ENCODE peak calls at places on chromosomes 4 and X, in nine cellular contexts. U, J, E, Q, L, M, P, D and W are unnamed samples.

GRCh38 chr4:110897779-110898178 is 274.9 kb upstream of the PITX2 start:
- DNase-seq in U (no peak), J (no peak), E (no peak), Q (no peak), L (no peak), M (no peak), P (no peak), D (peak; percentile 57), W (no peak)

GRCh38 chrX:153153516-153153915 is 25.6 kb upstream of the MAGEA1 start:
- DNase-seq in U (no peak), J (no peak), E (no peak), Q (no peak), L (no peak), M (no peak), P (no peak), D (no peak), W (no peak)

GRCh38 chrX:39811391-39811790 is 286.4 kb downstream of the BCOR start:
- DNase-seq in U (peak; percentile 76), J (no peak), E (no peak), Q (no peak), L (no peak), M (no peak), P (no peak), D (no peak), W (no peak)

GRCh38 chr4:80196259-80197131 is 808 bp upstream of the PRDM8 start:
- DNase-seq in U (peak; percentile 84), J (no peak), E (no peak), Q (no peak), L (no peak), M (peak; percentile 40), P (no peak), D (peak; percentile 86), W (no peak)

GRCh38 chr4:1201851-1202525 is 29.6 kb upstream of the SPON2 start:
- DNase-seq in U (no peak), J (peak; percentile 94), E (no peak), Q (peak; percentile 38), L (peak; percentile 92), M (no peak), P (no peak), D (no peak), W (no peak)

GRCh38 chr4:67593741-67594175 is 35.2 kb downstream of the STAP1 start:
- DNase-seq in U (no peak), J (no peak), E (no peak), Q (peak; percentile 11), L (no peak), M (no peak), P (no peak), D (no peak), W (no peak)

GRCh38 chr4:44632089-44632488 is 19.3 kb downstream of the YIPF7 start:
- DNase-seq in U (no peak), J (no peak), E (no peak), Q (no peak), L (no peak), M (peak; percentile 5), P (no peak), D (no peak), W (no peak)

GRCh38 chr4:98573791-98574190 is 84.6 kb downstream of the TSPAN5 start:
- DNase-seq in U (no peak), J (no peak), E (peak; percentile 40), Q (no peak), L (no peak), M (no peak), P (peak; percentile 30), D (no peak), W (no peak)

GRCh38 chrX:10110984-10111363 is 45.8 kb upstream of the CLCN4 start:
- DNase-seq in U (no peak), J (peak; percentile 80), E (no peak), Q (no peak), L (peak; percentile 86), M (no peak), P (no peak), D (no peak), W (no peak)

GRCh38 chrX:12974217-12974796 is 603 bp upstream of the TMSB4X start:
- DNase-seq in U (peak; percentile 39), J (no peak), E (no peak), Q (no peak), L (peak; percentile 72), M (peak; percentile 33), P (peak; percentile 41), D (peak; percentile 37), W (no peak)

GRCh38 chrX:94676285-94676684 is 1002.3 kb downstream of the FAM133A start:
- DNase-seq in U (no peak), J (no peak), E (no peak), Q (no peak), L (no peak), M (no peak), P (no peak), D (peak; percentile 9), W (no peak)

GRCh38 chr4:40261246-40262078 is 64.6 kb downstream of the RHOH start:
- DNase-seq in U (no peak), J (no peak), E (no peak), Q (no peak), L (no peak), M (no peak), P (no peak), D (peak; percentile 23), W (no peak)

GRCh38 chr4:1075809-1076524 is 37.4 kb downstream of the RNF212 start:
- DNase-seq in U (no peak), J (no peak), E (no peak), Q (no peak), L (no peak), M (no peak), P (no peak), D (no peak), W (no peak)

GRCh38 chrX:15686818-15687685 is 22.4 kb upstream of the CLTRN start:
- DNase-seq in U (peak; percentile 54), J (peak; percentile 69), E (no peak), Q (peak; percentile 71), L (peak; percentile 67), M (peak; percentile 44), P (peak; percentile 6), D (peak; percentile 71), W (no peak)

GRCh38 chr4:184651899-184652298 is 2.4 kb downstream of the PRIMPOL start:
- DNase-seq in U (no peak), J (no peak), E (no peak), Q (no peak), L (no peak), M (no peak), P (no peak), D (peak; percentile 51), W (no peak)